ENCODE peak calls at places on chromosomes 7 and 10, in nine cellular contexts. One of them, this sample, is unnamed. For H3K9me3, the result is how much of the 10 kb centered on the place peaks cover.

GRCh38 chr10:98778277-98778759 is 331.6 kb upstream of the HPS1 start:
- DNase-seq in SK-N-SH: no peak
- DNase-seq in body of pancreas: no peak
- DNase-seq in upper lobe of left lung: no peak
- DNase-seq in AG04450: no peak
- DNase-seq in PC-3: no peak
- DNase-seq in BE2C: no peak
- DNase-seq in IMR-90: no peak
- DNase-seq in thoracic aorta: no peak
- DNase-seq in this sample: no peak

GRCh38 chr7:37367010-37367409 is 81.7 kb downstream of the ELMO1 start:
- DNase-seq in SK-N-SH: no peak
- DNase-seq in body of pancreas: no peak
- DNase-seq in upper lobe of left lung: no peak
- DNase-seq in AG04450: no peak
- DNase-seq in PC-3: no peak
- DNase-seq in BE2C: no peak
- DNase-seq in IMR-90: no peak
- DNase-seq in thoracic aorta: no peak
- DNase-seq in this sample: no peak

GRCh38 chr7:140639366-140640053 is 1.1 kb downstream of the DENND2A start:
- DNase-seq in SK-N-SH: peak
- DNase-seq in body of pancreas: peak
- DNase-seq in upper lobe of left lung: no peak
- DNase-seq in AG04450: peak
- DNase-seq in PC-3: peak
- DNase-seq in BE2C: no peak
- DNase-seq in IMR-90: peak
- DNase-seq in thoracic aorta: no peak
- DNase-seq in this sample: peak

GRCh38 chr7:90917536-90917935 is 321.4 kb downstream of the CDK14 start:
- DNase-seq in SK-N-SH: no peak
- DNase-seq in body of pancreas: no peak
- DNase-seq in upper lobe of left lung: no peak
- DNase-seq in AG04450: no peak
- DNase-seq in PC-3: no peak
- DNase-seq in BE2C: no peak
- DNase-seq in IMR-90: no peak
- DNase-seq in thoracic aorta: no peak
- DNase-seq in this sample: no peak

GRCh38 chr7:509426-509825 is 10.2 kb downstream of the PDGFA start:
- DNase-seq in SK-N-SH: no peak
- DNase-seq in body of pancreas: no peak
- DNase-seq in upper lobe of left lung: no peak
- DNase-seq in AG04450: no peak
- DNase-seq in PC-3: no peak
- DNase-seq in BE2C: no peak
- DNase-seq in IMR-90: no peak
- DNase-seq in thoracic aorta: no peak
- DNase-seq in this sample: no peak

GRCh38 chr7:140017543-140017942 is 45.2 kb downstream of the PARP12 start:
- DNase-seq in SK-N-SH: no peak
- DNase-seq in body of pancreas: no peak
- DNase-seq in upper lobe of left lung: no peak
- DNase-seq in AG04450: no peak
- DNase-seq in PC-3: no peak
- DNase-seq in BE2C: no peak
- DNase-seq in IMR-90: no peak
- DNase-seq in thoracic aorta: no peak
- DNase-seq in this sample: no peak

GRCh38 chr7:2116903-2117680 is 115.7 kb downstream of the MAD1L1 start:
- DNase-seq in SK-N-SH: peak
- DNase-seq in body of pancreas: no peak
- DNase-seq in upper lobe of left lung: no peak
- DNase-seq in AG04450: no peak
- DNase-seq in PC-3: no peak
- DNase-seq in BE2C: peak
- DNase-seq in IMR-90: peak
- DNase-seq in thoracic aorta: no peak
- DNase-seq in this sample: no peak

GRCh38 chr7:80640841-80641240 is 2.4 kb downstream of the CD36 start:
- DNase-seq in SK-N-SH: no peak
- DNase-seq in body of pancreas: no peak
- DNase-seq in upper lobe of left lung: no peak
- DNase-seq in AG04450: no peak
- DNase-seq in PC-3: peak
- DNase-seq in BE2C: no peak
- DNase-seq in IMR-90: peak
- DNase-seq in thoracic aorta: no peak
- DNase-seq in this sample: peak

GRCh38 chr7:38973760-38974159 is 3.9 kb upstream of the POU6F2 start:
- DNase-seq in SK-N-SH: no peak
- DNase-seq in body of pancreas: no peak
- DNase-seq in upper lobe of left lung: no peak
- DNase-seq in AG04450: no peak
- DNase-seq in PC-3: no peak
- DNase-seq in BE2C: no peak
- DNase-seq in IMR-90: no peak
- DNase-seq in thoracic aorta: no peak
- DNase-seq in this sample: no peak

GRCh38 chr7:78499966-78500365 is 701.4 kb downstream of the PHTF2 start:
- DNase-seq in SK-N-SH: no peak
- DNase-seq in body of pancreas: no peak
- DNase-seq in upper lobe of left lung: no peak
- DNase-seq in AG04450: no peak
- DNase-seq in PC-3: no peak
- DNase-seq in BE2C: no peak
- DNase-seq in IMR-90: peak
- DNase-seq in thoracic aorta: no peak
- DNase-seq in this sample: no peak

GRCh38 chr7:9307131-9307530 is 873.7 kb downstream of the NXPH1 start:
- DNase-seq in SK-N-SH: no peak
- DNase-seq in body of pancreas: no peak
- DNase-seq in upper lobe of left lung: no peak
- DNase-seq in AG04450: no peak
- DNase-seq in PC-3: no peak
- DNase-seq in BE2C: no peak
- DNase-seq in IMR-90: no peak
- DNase-seq in thoracic aorta: no peak
- DNase-seq in this sample: no peak

GRCh38 chr7:19215421-19215820 is 70.2 kb upstream of the FERD3L start:
- DNase-seq in SK-N-SH: no peak
- DNase-seq in body of pancreas: no peak
- DNase-seq in upper lobe of left lung: no peak
- DNase-seq in AG04450: peak
- DNase-seq in PC-3: peak
- DNase-seq in BE2C: no peak
- DNase-seq in IMR-90: peak
- DNase-seq in thoracic aorta: no peak
- DNase-seq in this sample: peak

DNA sequence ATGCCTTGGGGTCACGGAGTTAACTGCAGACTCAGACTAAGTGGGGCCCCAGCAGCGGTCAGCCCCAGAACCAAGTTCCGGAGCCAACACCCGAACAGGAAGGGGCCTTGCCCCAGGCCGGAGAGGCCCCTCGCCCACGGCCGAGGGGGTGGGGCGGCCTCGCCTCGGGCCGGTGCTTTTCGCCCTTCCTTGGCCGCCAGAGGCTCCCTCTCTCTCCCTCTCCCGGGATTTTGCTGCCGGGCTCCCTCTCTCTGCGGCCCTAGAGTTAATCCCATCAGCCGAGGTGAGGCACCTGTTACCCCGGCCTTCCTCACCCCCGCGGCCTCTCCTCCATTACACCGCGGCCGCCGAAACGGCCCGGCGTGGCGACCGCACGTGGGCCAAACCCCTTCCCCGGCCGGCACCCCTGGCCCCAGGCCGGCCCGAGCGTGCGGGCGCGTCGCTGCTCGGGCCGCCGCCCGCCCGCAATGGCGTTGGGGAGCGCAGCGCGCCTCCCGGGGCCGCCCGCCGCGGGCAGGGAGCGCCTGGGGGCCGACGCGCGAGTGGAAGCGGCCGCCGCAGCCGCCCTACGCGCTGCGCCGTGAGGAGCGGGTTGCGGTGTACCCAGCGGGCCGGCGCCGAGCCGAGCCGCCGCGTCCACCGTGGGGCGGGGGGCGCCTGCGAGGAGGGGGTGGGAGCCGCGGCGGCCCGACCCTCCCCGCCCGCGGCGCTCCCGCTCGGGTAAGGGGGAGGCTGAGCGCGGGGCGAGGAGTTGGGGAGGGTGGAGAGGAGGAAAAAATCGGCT is at the start of gene PPP1R9A:
- DNase-seq in SK-N-SH: peak
- DNase-seq in body of pancreas: peak
- DNase-seq in upper lobe of left lung: peak
- DNase-seq in AG04450: no peak
- DNase-seq in PC-3: peak
- DNase-seq in BE2C: no peak
- DNase-seq in IMR-90: no peak
- DNase-seq in thoracic aorta: no peak
- DNase-seq in this sample: peak
- TF ChIP-seq CTCF in SK-N-SH: peak
- TF ChIP-seq CTCF in body of pancreas: peak
- TF ChIP-seq CTCF in upper lobe of left lung: peak
- TF ChIP-seq CTCF in AG04450: peak
- TF ChIP-seq CTCF in PC-3: peak
- TF ChIP-seq CTCF in BE2C: no peak
- TF ChIP-seq CTCF in IMR-90: peak
- TF ChIP-seq CTCF in thoracic aorta: no peak
- TF ChIP-seq CTCF in this sample: peak

GRCh38 chr7:126462405-126462804 is 790.3 kb downstream of the GRM8 start:
- DNase-seq in SK-N-SH: no peak
- DNase-seq in body of pancreas: no peak
- DNase-seq in upper lobe of left lung: no peak
- DNase-seq in AG04450: no peak
- DNase-seq in PC-3: no peak
- DNase-seq in BE2C: no peak
- DNase-seq in IMR-90: no peak
- DNase-seq in thoracic aorta: no peak
- DNase-seq in this sample: no peak

GRCh38 chr7:126460664-126461063 is 792.1 kb downstream of the GRM8 start:
- DNase-seq in SK-N-SH: no peak
- DNase-seq in body of pancreas: no peak
- DNase-seq in upper lobe of left lung: no peak
- DNase-seq in AG04450: no peak
- DNase-seq in PC-3: no peak
- DNase-seq in BE2C: no peak
- DNase-seq in IMR-90: no peak
- DNase-seq in thoracic aorta: no peak
- DNase-seq in this sample: no peak
- H3K9me3 ChIP-seq in SK-N-SH: under half
- H3K9me3 ChIP-seq in body of pancreas: under half
- H3K9me3 ChIP-seq in upper lobe of left lung: under half
- H3K9me3 ChIP-seq in AG04450: under half
- H3K9me3 ChIP-seq in PC-3: under half
- H3K9me3 ChIP-seq in BE2C: under half
- H3K9me3 ChIP-seq in IMR-90: under half
- H3K9me3 ChIP-seq in thoracic aorta: under half
- H3K9me3 ChIP-seq in this sample: under half

GRCh38 chr10:75396861-75397570 is 4.5 kb downstream of the ZNF503 start:
- DNase-seq in SK-N-SH: no peak
- DNase-seq in body of pancreas: peak
- DNase-seq in upper lobe of left lung: no peak
- DNase-seq in AG04450: no peak
- DNase-seq in PC-3: peak
- DNase-seq in BE2C: no peak
- DNase-seq in IMR-90: no peak
- DNase-seq in thoracic aorta: no peak
- DNase-seq in this sample: no peak

GRCh38 chr10:75395171-75395954 is 6.2 kb downstream of the ZNF503 start:
- DNase-seq in SK-N-SH: peak
- DNase-seq in body of pancreas: peak
- DNase-seq in upper lobe of left lung: peak
- DNase-seq in AG04450: no peak
- DNase-seq in PC-3: peak
- DNase-seq in BE2C: no peak
- DNase-seq in IMR-90: peak
- DNase-seq in thoracic aorta: no peak
- DNase-seq in this sample: peak

GRCh38 chr10:75398238-75398629 is 3.3 kb downstream of the ZNF503 start:
- DNase-seq in SK-N-SH: no peak
- DNase-seq in body of pancreas: no peak
- DNase-seq in upper lobe of left lung: no peak
- DNase-seq in AG04450: no peak
- DNase-seq in PC-3: peak
- DNase-seq in BE2C: no peak
- DNase-seq in IMR-90: no peak
- DNase-seq in thoracic aorta: no peak
- DNase-seq in this sample: no peak

GRCh38 chr10:75397571-75397921 is 4.0 kb downstream of the ZNF503 start:
- DNase-seq in SK-N-SH: no peak
- DNase-seq in body of pancreas: peak
- DNase-seq in upper lobe of left lung: no peak
- DNase-seq in AG04450: no peak
- DNase-seq in PC-3: peak
- DNase-seq in BE2C: no peak
- DNase-seq in IMR-90: no peak
- DNase-seq in thoracic aorta: no peak
- DNase-seq in this sample: no peak

DNA sequence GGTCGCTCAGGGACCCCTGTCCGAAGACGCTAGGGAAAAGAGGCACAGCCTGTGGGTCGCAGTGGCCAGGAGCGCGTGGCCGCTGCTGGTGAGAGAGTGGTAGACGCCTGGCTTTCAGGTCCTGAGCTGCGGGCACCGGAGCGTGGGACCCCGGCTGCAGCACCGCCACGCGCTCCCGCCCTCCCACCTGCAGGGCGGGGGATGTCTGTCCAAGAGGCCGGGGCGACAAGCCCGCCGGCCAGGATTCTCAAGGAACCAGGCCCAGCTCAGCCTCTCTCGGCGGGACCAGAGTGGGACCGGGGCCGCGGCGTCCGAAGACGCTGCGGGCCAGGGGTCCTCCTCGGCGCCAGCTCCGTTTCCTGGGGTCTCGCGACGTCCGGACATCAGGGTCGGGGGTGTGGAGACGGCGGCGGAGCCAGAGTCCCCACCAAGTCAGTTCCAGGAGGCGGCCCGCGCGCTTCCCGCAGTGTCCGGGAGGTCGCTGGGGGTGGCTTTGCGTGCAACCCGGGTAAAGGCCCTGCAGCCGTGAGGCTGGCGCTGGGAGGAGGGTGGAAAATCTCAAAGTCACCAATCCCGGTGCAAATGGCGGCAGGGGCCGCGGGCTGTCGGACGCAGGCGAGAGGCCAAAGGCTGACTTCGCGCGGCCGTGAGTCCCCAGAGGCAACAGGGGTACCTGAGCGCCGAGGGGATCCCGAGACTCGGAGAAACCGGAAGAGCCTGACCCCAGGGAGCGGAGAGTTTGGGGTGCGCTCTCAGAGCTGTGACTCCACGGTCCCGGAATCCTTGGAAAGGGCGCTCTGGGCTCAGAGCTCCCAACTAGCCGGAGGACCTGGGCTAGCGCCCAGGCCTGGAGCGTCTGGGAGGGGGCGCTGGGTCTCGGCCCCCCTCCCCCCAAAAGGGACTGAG is 5.4 kb downstream of the ZNF503 start:
- DNase-seq in SK-N-SH: no peak
- DNase-seq in body of pancreas: peak
- DNase-seq in upper lobe of left lung: no peak
- DNase-seq in AG04450: no peak
- DNase-seq in PC-3: peak
- DNase-seq in BE2C: no peak
- DNase-seq in IMR-90: no peak
- DNase-seq in thoracic aorta: no peak
- DNase-seq in this sample: no peak
- H3K4me3 ChIP-seq in SK-N-SH: no peak
- H3K4me3 ChIP-seq in body of pancreas: peak
- H3K4me3 ChIP-seq in upper lobe of left lung: peak
- H3K4me3 ChIP-seq in AG04450: peak
- H3K4me3 ChIP-seq in PC-3: peak
- H3K4me3 ChIP-seq in BE2C: no peak
- H3K4me3 ChIP-seq in IMR-90: peak
- H3K4me3 ChIP-seq in thoracic aorta: peak
- H3K4me3 ChIP-seq in this sample: no peak

GRCh38 chr7:42097756-42098155 is 139.3 kb downstream of the GLI3 start:
- DNase-seq in SK-N-SH: no peak
- DNase-seq in body of pancreas: no peak
- DNase-seq in upper lobe of left lung: no peak
- DNase-seq in AG04450: no peak
- DNase-seq in PC-3: peak
- DNase-seq in BE2C: no peak
- DNase-seq in IMR-90: peak
- DNase-seq in thoracic aorta: no peak
- DNase-seq in this sample: peak
- TF ChIP-seq CTCF in SK-N-SH: peak
- TF ChIP-seq CTCF in body of pancreas: no peak
- TF ChIP-seq CTCF in upper lobe of left lung: no peak
- TF ChIP-seq CTCF in AG04450: peak
- TF ChIP-seq CTCF in PC-3: peak
- TF ChIP-seq CTCF in BE2C: no peak
- TF ChIP-seq CTCF in IMR-90: peak
- TF ChIP-seq CTCF in thoracic aorta: no peak
- TF ChIP-seq CTCF in this sample: peak